ENCODE peak calls at places on chromosomes 11 and 22, in five cellular contexts. One of them, this sample, is unnamed.

GRCh38 chr11:2792376-2793250 is 92.8 kb upstream of the KCNQ1OT1 start:
- DNase-seq in H9: peak
- DNase-seq in spleen: peak
- DNase-seq in LNCaP clone FGC: no peak
- DNase-seq in fibroblast of mammary gland: no peak
- DNase-seq in this sample: no peak

GRCh38 chr11:103257360-103257759 is 148.1 kb downstream of the DYNC2H1 start:
- DNase-seq in fibroblast of mammary gland: peak
- DNase-seq in LNCaP clone FGC: peak
- DNase-seq in H9: no peak
- DNase-seq in spleen: no peak
- DNase-seq in this sample: peak

GRCh38 chr11:126153999-126154398 is 57.5 kb downstream of the RPUSD4 start:
- DNase-seq in LNCaP clone FGC: no peak
- DNase-seq in fibroblast of mammary gland: peak
- DNase-seq in spleen: peak
- DNase-seq in H9: no peak
- DNase-seq in this sample: peak

GRCh38 chr11:3849297-3849874 is 6.1 kb upstream of the STIM1 start:
- DNase-seq in LNCaP clone FGC: no peak
- DNase-seq in fibroblast of mammary gland: peak
- DNase-seq in H9: no peak
- DNase-seq in spleen: no peak
- DNase-seq in this sample: peak

GRCh38 chr11:19433367-19433766 is 192.6 kb upstream of the E2F8 start:
- DNase-seq in LNCaP clone FGC: no peak
- DNase-seq in H9: no peak
- DNase-seq in spleen: no peak
- DNase-seq in fibroblast of mammary gland: no peak
- DNase-seq in this sample: no peak

GRCh38 chr11:7436657-7437056 is 48.6 kb upstream of the OLFML1 start:
- DNase-seq in LNCaP clone FGC: no peak
- DNase-seq in fibroblast of mammary gland: no peak
- DNase-seq in H9: no peak
- DNase-seq in spleen: no peak
- DNase-seq in this sample: no peak

GRCh38 chr11:26286472-26287066 is 45.4 kb upstream of the ANO3 start:
- DNase-seq in fibroblast of mammary gland: peak
- DNase-seq in LNCaP clone FGC: no peak
- DNase-seq in H9: peak
- DNase-seq in spleen: no peak
- DNase-seq in this sample: peak

GRCh38 chr22:36578619-36579018 is 49.7 kb upstream of the EIF3D start:
- DNase-seq in fibroblast of mammary gland: no peak
- DNase-seq in spleen: peak
- DNase-seq in LNCaP clone FGC: no peak
- DNase-seq in H9: no peak
- DNase-seq in this sample: no peak

GRCh38 chr11:19632435-19632834 is 80.2 kb upstream of the NAV2 start:
- DNase-seq in LNCaP clone FGC: no peak
- DNase-seq in fibroblast of mammary gland: peak
- DNase-seq in spleen: no peak
- DNase-seq in H9: no peak
- DNase-seq in this sample: peak

GRCh38 chr22:40857309-40857851 is 432 bp downstream of the XPNPEP3 start:
- DNase-seq in spleen: no peak
- DNase-seq in H9: no peak
- DNase-seq in LNCaP clone FGC: no peak
- DNase-seq in fibroblast of mammary gland: no peak
- DNase-seq in this sample: peak

GRCh38 chr22:23591846-23592245 is 11.8 kb upstream of the IGLL1 start:
- DNase-seq in LNCaP clone FGC: no peak
- DNase-seq in fibroblast of mammary gland: no peak
- DNase-seq in spleen: peak
- DNase-seq in H9: no peak
- DNase-seq in this sample: no peak

GRCh38 chr11:86021390-86021789 is 47.5 kb downstream of the PICALM start:
- DNase-seq in fibroblast of mammary gland: no peak
- DNase-seq in spleen: no peak
- DNase-seq in LNCaP clone FGC: no peak
- DNase-seq in H9: no peak
- DNase-seq in this sample: no peak

GRCh38 chr11:75323609-75324008 is 27.9 kb downstream of the ARRB1 start:
- DNase-seq in spleen: no peak
- DNase-seq in H9: no peak
- DNase-seq in LNCaP clone FGC: no peak
- DNase-seq in fibroblast of mammary gland: no peak
- DNase-seq in this sample: no peak

GRCh38 chr11:72721689-72722049 is 30.5 kb downstream of the ARAP1 start:
- DNase-seq in LNCaP clone FGC: no peak
- DNase-seq in H9: no peak
- DNase-seq in spleen: peak
- DNase-seq in fibroblast of mammary gland: peak
- DNase-seq in this sample: peak

GRCh38 chr11:102794382-102794781 is 3.6 kb downstream of the MMP1 start:
- DNase-seq in H9: peak
- DNase-seq in spleen: no peak
- DNase-seq in fibroblast of mammary gland: peak
- DNase-seq in LNCaP clone FGC: no peak
- DNase-seq in this sample: peak

GRCh38 chr11:7512525-7513209 is 1.1 kb upstream of the PPFIBP2 start:
- DNase-seq in LNCaP clone FGC: no peak
- DNase-seq in spleen: peak
- DNase-seq in fibroblast of mammary gland: peak
- DNase-seq in H9: no peak
- DNase-seq in this sample: peak

GRCh38 chr11:6334806-6335205 is 14.5 kb upstream of the CAVIN3 start:
- DNase-seq in LNCaP clone FGC: no peak
- DNase-seq in spleen: no peak
- DNase-seq in H9: no peak
- DNase-seq in fibroblast of mammary gland: no peak
- DNase-seq in this sample: no peak

GRCh38 chr11:111938687-111939160 is 1.6 kb downstream of the DIXDC1 start:
- DNase-seq in spleen: no peak
- DNase-seq in fibroblast of mammary gland: peak
- DNase-seq in H9: peak
- DNase-seq in LNCaP clone FGC: no peak
- DNase-seq in this sample: peak

GRCh38 chr11:64023731-64024710 is 11.7 kb upstream of the FLRT1 start:
- DNase-seq in LNCaP clone FGC: no peak
- DNase-seq in spleen: no peak
- DNase-seq in fibroblast of mammary gland: no peak
- DNase-seq in H9: peak
- DNase-seq in this sample: no peak

GRCh38 chr11:39239553-39239952 is 2219.9 kb downstream of the LRRC4C start:
- DNase-seq in LNCaP clone FGC: no peak
- DNase-seq in H9: no peak
- DNase-seq in spleen: no peak
- DNase-seq in fibroblast of mammary gland: no peak
- DNase-seq in this sample: no peak

GRCh38 chr11:8268530-8269461 is 5.1 kb upstream of the LMO1 start:
- DNase-seq in spleen: peak
- DNase-seq in LNCaP clone FGC: no peak
- DNase-seq in fibroblast of mammary gland: no peak
- DNase-seq in H9: no peak
- DNase-seq in this sample: no peak

GRCh38 chr11:123775274-123775673 is 21.0 kb upstream of the OR6X1 start:
- DNase-seq in H9: peak
- DNase-seq in spleen: no peak
- DNase-seq in LNCaP clone FGC: no peak
- DNase-seq in fibroblast of mammary gland: no peak
- DNase-seq in this sample: no peak

GRCh38 chr22:41539146-41540005 is 4.9 kb downstream of the POLR3H start:
- DNase-seq in H9: no peak
- DNase-seq in spleen: no peak
- DNase-seq in LNCaP clone FGC: no peak
- DNase-seq in fibroblast of mammary gland: peak
- DNase-seq in this sample: no peak

GRCh38 chr22:38205261-38206128 is 3.7 kb downstream of the MAFF start:
- DNase-seq in fibroblast of mammary gland: peak
- DNase-seq in LNCaP clone FGC: no peak
- DNase-seq in H9: peak
- DNase-seq in spleen: no peak
- DNase-seq in this sample: peak

GRCh38 chr11:23903044-23903704 is 593.7 kb upstream of the LUZP2 start:
- DNase-seq in LNCaP clone FGC: no peak
- DNase-seq in spleen: no peak
- DNase-seq in fibroblast of mammary gland: peak
- DNase-seq in H9: no peak
- DNase-seq in this sample: peak

GRCh38 chr22:50613291-50613981 is 12.8 kb downstream of the MAPK8IP2 start:
- DNase-seq in spleen: peak
- DNase-seq in LNCaP clone FGC: peak
- DNase-seq in fibroblast of mammary gland: peak
- DNase-seq in H9: peak
- DNase-seq in this sample: no peak

GRCh38 chr11:120566176-120566575 is 54.6 kb downstream of the GRIK4 start:
- DNase-seq in LNCaP clone FGC: no peak
- DNase-seq in H9: peak
- DNase-seq in spleen: no peak
- DNase-seq in fibroblast of mammary gland: no peak
- DNase-seq in this sample: peak

GRCh38 chr11:47001666-47002285 is 65.2 kb downstream of the CSTPP1 start:
- DNase-seq in spleen: no peak
- DNase-seq in LNCaP clone FGC: no peak
- DNase-seq in fibroblast of mammary gland: peak
- DNase-seq in H9: no peak
- DNase-seq in this sample: no peak

GRCh38 chr11:130633466-130633865 is 185.0 kb downstream of the ADAMTS15 start:
- DNase-seq in H9: no peak
- DNase-seq in LNCaP clone FGC: no peak
- DNase-seq in fibroblast of mammary gland: peak
- DNase-seq in spleen: no peak
- DNase-seq in this sample: no peak

GRCh38 chr11:131870305-131870704 is 499.9 kb downstream of the NTM start:
- DNase-seq in H9: no peak
- DNase-seq in LNCaP clone FGC: no peak
- DNase-seq in fibroblast of mammary gland: no peak
- DNase-seq in spleen: no peak
- DNase-seq in this sample: no peak

GRCh38 chr11:16791494-16791961 is 53.1 kb downstream of the C11orf58 start:
- DNase-seq in fibroblast of mammary gland: peak
- DNase-seq in H9: no peak
- DNase-seq in LNCaP clone FGC: no peak
- DNase-seq in spleen: peak
- DNase-seq in this sample: peak

GRCh38 chr22:33757041-33757440 is 163.2 kb downstream of the LARGE1 start:
- DNase-seq in fibroblast of mammary gland: no peak
- DNase-seq in H9: no peak
- DNase-seq in LNCaP clone FGC: no peak
- DNase-seq in spleen: no peak
- DNase-seq in this sample: no peak

DNA sequence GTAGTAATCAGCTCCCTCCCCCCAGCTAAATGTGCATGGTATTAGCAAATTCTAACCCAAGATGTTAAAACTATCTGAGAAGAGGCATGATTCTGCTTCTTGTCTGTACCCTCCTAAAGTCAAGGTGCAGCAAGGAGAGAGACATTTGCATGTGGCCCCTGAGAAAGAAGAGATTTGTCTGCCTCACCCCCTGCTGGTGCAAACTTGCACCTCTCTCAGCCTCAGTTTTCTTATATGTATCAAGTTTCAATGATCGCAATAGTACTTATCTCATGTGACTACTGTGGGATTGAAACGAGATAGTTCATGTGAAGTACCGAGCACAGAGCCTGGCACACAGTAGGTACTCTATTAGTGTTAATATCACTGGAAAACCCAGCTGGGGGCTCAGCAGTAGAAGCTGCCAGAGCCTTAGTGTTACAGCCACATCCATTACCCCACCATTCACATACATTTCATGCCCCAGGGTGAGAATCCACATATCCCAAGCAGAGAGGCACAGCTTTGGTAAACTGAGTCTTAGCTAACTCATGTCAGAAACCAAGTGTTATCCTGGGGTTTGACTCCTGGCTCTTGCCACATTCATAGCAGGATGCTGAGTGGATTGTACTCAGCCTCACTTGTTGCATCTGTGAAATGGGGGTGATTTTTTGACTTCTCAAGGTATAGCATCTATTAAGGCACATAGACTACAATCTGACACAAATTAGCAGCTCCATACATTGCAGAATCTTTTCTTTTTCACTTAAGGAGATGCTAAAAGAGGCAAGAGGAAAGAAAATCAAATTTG is 24.9 kb downstream of the CD44 start:
- DNase-seq in LNCaP clone FGC: no peak
- DNase-seq in spleen: no peak
- DNase-seq in H9: no peak
- DNase-seq in fibroblast of mammary gland: no peak
- DNase-seq in this sample: no peak
- TF ChIP-seq CTCF in LNCaP clone FGC: no peak
- TF ChIP-seq CTCF in spleen: peak
- TF ChIP-seq CTCF in H9: peak
- TF ChIP-seq CTCF in fibroblast of mammary gland: peak
- TF ChIP-seq CTCF in this sample: peak

GRCh38 chr11:74311352-74311926 is at the start of gene P4HA3:
- DNase-seq in spleen: peak
- DNase-seq in LNCaP clone FGC: no peak
- DNase-seq in H9: peak
- DNase-seq in fibroblast of mammary gland: peak
- DNase-seq in this sample: peak
- TF ChIP-seq CTCF in spleen: no peak
- TF ChIP-seq CTCF in LNCaP clone FGC: peak
- TF ChIP-seq CTCF in H9: peak
- TF ChIP-seq CTCF in fibroblast of mammary gland: no peak
- TF ChIP-seq CTCF in this sample: no peak

DNA sequence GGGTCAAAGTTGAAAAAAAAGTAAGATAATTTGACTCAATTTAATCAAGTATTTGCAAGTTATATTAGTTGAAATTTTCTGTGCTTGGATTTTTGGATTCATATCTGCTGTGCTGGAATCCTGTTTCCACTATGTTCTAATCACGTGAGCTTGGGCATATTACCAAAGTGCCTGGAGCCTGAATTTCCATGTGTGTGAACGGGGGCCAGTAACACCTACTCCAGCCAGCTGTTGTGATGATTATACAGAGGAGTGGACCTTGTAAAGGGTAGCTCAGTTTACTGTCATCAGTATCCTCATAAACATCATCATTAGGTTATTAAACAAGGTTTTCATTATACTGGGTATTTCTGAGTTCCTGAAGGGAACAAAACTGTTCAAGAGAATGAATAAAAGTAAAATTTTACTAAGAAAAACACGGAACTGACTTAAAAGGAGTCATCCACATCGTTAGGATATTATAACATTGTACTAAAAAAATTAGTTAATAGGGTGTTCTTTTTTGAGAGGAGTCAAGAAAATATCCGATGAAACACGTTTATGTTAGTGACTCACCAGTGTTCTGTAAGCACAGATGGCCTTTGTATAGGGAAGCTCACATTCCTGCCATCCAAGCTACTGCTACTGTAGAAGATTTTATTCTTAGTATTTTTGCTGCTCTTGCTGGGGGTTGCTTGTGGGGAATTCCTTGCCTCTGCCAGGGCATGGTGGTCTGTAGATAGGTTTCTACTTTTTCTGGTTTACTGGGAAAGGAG is 144.1 kb downstream of the ARHGAP42 start:
- DNase-seq in H9: no peak
- DNase-seq in fibroblast of mammary gland: peak
- DNase-seq in spleen: no peak
- DNase-seq in LNCaP clone FGC: no peak
- DNase-seq in this sample: peak
- TF ChIP-seq CTCF in H9: no peak
- TF ChIP-seq CTCF in fibroblast of mammary gland: no peak
- TF ChIP-seq CTCF in spleen: no peak
- TF ChIP-seq CTCF in LNCaP clone FGC: no peak
- TF ChIP-seq CTCF in this sample: no peak

GRCh38 chr11:44559207-44559943 is 6.1 kb upstream of the CD82 start:
- DNase-seq in spleen: peak
- DNase-seq in H9: peak
- DNase-seq in fibroblast of mammary gland: no peak
- DNase-seq in LNCaP clone FGC: no peak
- DNase-seq in this sample: no peak
- TF ChIP-seq CTCF in spleen: no peak
- TF ChIP-seq CTCF in H9: no peak
- TF ChIP-seq CTCF in fibroblast of mammary gland: no peak
- TF ChIP-seq CTCF in LNCaP clone FGC: no peak
- TF ChIP-seq CTCF in this sample: no peak